ENCODE peak calls at places on chromosomes 2 and 18, in ten cellular contexts. W is kidney; T is CD8-positive, alpha-beta T cell; M is stomach; X is K562; F is heart left ventricle; R is fibroblast of lung; Q is brain microvascular endothelial cell; D is psoas muscle; Y is body of pancreas. V is an unnamed sample. For H3K36me3, the result is how much of the 10 kb centered on the place peaks cover.

GRCh38 chr2:33110461-33110860 is 163.7 kb downstream of the LTBP1 start:
- DNase-seq in Y (no peak), R (peak), F (no peak), M (no peak), X (no peak), T (no peak), W (no peak), Q (no peak), D (no peak), V (no peak)

GRCh38 chr2:189848276-189848675 is 64.0 kb downstream of the PMS1 start:
- DNase-seq in Q (no peak), X (no peak), D (no peak), R (peak), T (no peak), F (no peak), M (no peak), Y (no peak), W (no peak), V (no peak)

GRCh38 chr2:121819846-121820245 is 64.4 kb downstream of the TSN start:
- DNase-seq in R (no peak), D (no peak), T (no peak), Q (no peak), W (no peak), F (no peak), M (no peak), X (no peak), Y (no peak), V (no peak)

GRCh38 chr2:124623560-124623959 is 598.5 kb downstream of the CNTNAP5 start:
- DNase-seq in W (no peak), R (no peak), Y (no peak), T (no peak), Q (no peak), D (no peak), M (no peak), F (no peak), X (no peak), V (no peak)

GRCh38 chr2:232418466-232419244 is 12.0 kb downstream of the ALPG start:
- DNase-seq in T (no peak), Y (peak), F (no peak), D (no peak), X (peak), W (no peak), Q (peak), M (no peak), R (peak), V (no peak)

GRCh38 chr2:239249781-239250180 is 151.0 kb downstream of the HDAC4 start:
- DNase-seq in D (peak), T (no peak), X (no peak), Y (peak), Q (peak), R (peak), F (peak), W (peak), M (peak), V (peak)

GRCh38 chr2:166764216-166764615 is 124.1 kb upstream of the XIRP2 start:
- DNase-seq in Q (no peak), W (no peak), D (no peak), F (no peak), X (no peak), R (no peak), Y (no peak), M (no peak), T (no peak), V (no peak)

GRCh38 chr18:10398571-10398970 is 55.9 kb upstream of the APCDD1 start:
- DNase-seq in Q (no peak), R (peak), Y (no peak), X (no peak), M (no peak), D (no peak), W (no peak), F (no peak), T (no peak), V (no peak)

GRCh38 chr2:69092857-69093256 is 79.9 kb downstream of the ANTXR1 start:
- DNase-seq in W (no peak), F (no peak), X (no peak), Q (no peak), D (no peak), M (no peak), Y (no peak), T (no peak), R (no peak), V (no peak)

GRCh38 chr2:120029672-120030640 is 17.1 kb downstream of the EPB41L5 start:
- DNase-seq in Y (no peak), X (no peak), D (no peak), R (no peak), M (no peak), W (no peak), F (no peak), T (no peak), Q (no peak), V (no peak)

GRCh38 chr2:72887836-72888437 is 729 bp downstream of the SPR start:
- DNase-seq in D (peak), Y (peak), T (peak), F (peak), X (peak), M (peak), W (peak), Q (peak), R (peak), V (peak)

GRCh38 chr2:61149074-61149473 is 12.9 kb upstream of the C2orf74 start:
- DNase-seq in T (no peak), W (no peak), F (no peak), R (no peak), Y (no peak), X (no peak), M (no peak), Q (no peak), D (no peak), V (no peak)

GRCh38 chr18:50307400-50307737 is 19.9 kb upstream of the CXXC1 start:
- DNase-seq in Q (no peak), F (no peak), Y (no peak), D (no peak), T (no peak), W (no peak), R (no peak), X (no peak), M (no peak), V (no peak)

GRCh38 chr2:168178520-168178919 is 68.9 kb downstream of the STK39 start:
- DNase-seq in D (no peak), T (no peak), F (no peak), X (no peak), M (no peak), R (no peak), W (no peak), Y (no peak), Q (no peak), V (no peak)

GRCh38 chr2:101400048-101400447 is 12.7 kb upstream of the CREG2 start:
- DNase-seq in Q (no peak), W (no peak), Y (no peak), D (no peak), M (no peak), X (no peak), R (peak), F (no peak), T (no peak), V (no peak)

GRCh38 chr2:230751062-230751461 is 38.4 kb downstream of the CAB39 start:
- DNase-seq in Q (peak), Y (no peak), M (no peak), W (no peak), F (no peak), D (no peak), T (no peak), X (no peak), R (peak), V (no peak)

GRCh38 chr2:143607446-143608110 is 478.4 kb downstream of the ARHGAP15 start:
- DNase-seq in M (no peak), W (no peak), T (no peak), D (no peak), F (no peak), R (peak), Y (no peak), Q (no peak), X (no peak), V (no peak)

GRCh38 chr2:50786345-50786744 is 245.6 kb downstream of the NRXN1 start:
- DNase-seq in D (no peak), W (no peak), M (no peak), T (no peak), X (no peak), Y (no peak), F (no peak), Q (no peak), R (no peak), V (no peak)

GRCh38 chr2:229856416-229856815 is 65.4 kb downstream of the TRIP12 start:
- DNase-seq in F (no peak), Q (no peak), W (no peak), D (no peak), M (no peak), X (no peak), Y (no peak), R (no peak), T (no peak), V (no peak)

GRCh38 chr2:42513252-42513918 is 19.6 kb upstream of the KCNG3 start:
- DNase-seq in Q (peak), T (no peak), D (no peak), W (no peak), Y (peak), R (peak), X (peak), M (peak), F (no peak), V (peak)

GRCh38 chr18:59345556-59345955 is 13.5 kb downstream of the LMAN1 start:
- DNase-seq in Q (no peak), X (no peak), M (no peak), Y (no peak), R (no peak), T (no peak), F (no peak), W (no peak), D (no peak), V (no peak)

GRCh38 chr2:175468699-175469098 is 287.2 kb upstream of the ATP5MC3 start:
- DNase-seq in M (no peak), F (no peak), R (no peak), D (no peak), T (no peak), Y (no peak), X (no peak), W (no peak), Q (no peak), V (no peak)

GRCh38 chr18:75727479-75727878 is 300.0 kb upstream of the SMIM21 start:
- DNase-seq in X (peak), R (peak), W (no peak), D (no peak), M (no peak), Y (peak), F (no peak), Q (peak), T (peak), V (peak)

DNA sequence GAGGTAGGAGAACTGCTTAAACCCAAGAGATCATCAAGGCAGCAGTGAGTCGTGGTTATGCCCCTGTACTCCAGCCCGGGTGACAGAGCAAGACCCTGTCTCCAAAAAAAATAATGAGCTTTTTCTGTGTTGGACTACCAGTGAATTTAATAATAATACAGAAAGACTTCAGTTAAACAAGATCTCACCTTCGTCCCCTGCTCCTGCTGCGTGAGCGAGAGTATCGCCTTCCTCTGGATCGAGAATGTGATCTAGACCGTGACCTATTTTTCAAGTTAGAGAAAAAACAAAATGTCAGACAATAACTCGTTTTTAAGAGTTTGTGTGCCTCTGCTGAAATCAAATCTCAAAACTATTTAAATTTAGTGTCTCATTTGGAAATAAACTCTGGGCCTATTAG is 2.8 kb downstream of the SRSF7 start:
- DNase-seq in M (no peak), X (no peak), Y (no peak), Q (no peak), F (no peak), T (no peak), D (no peak), W (no peak), R (no peak), V (no peak)
- H3K36me3 ChIP-seq in M (half or more), X (half or more), Y (under half), Q (half or more), F (half or more), T (half or more), D (under half), W (under half), R (under half), V (half or more)

DNA sequence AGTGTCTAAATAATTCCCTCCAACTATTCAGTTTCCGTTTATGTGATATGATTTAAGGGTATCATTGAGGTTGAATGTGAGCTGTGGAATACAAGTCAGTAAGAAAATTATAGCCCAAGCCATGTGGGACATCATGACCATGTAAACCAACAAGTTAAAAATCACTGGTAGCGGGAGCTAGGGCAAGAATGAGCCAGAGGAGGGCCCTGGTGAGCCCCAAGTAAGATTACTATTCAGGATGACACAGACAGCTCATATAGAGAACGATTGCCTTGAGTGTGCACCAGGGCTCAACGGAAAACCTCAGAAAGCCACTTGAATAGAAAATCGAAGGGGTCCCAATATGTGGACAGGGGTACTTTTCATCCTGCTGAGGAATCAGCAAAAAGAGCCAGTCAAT is 87.8 kb upstream of the RBMS1 start:
- DNase-seq in M (no peak), Y (no peak), X (no peak), D (no peak), T (no peak), W (no peak), Q (no peak), R (no peak), F (no peak), V (no peak)
- TF ChIP-seq CTCF in M (no peak), Y (no peak), X (no peak), D (no peak), T (no peak), W (no peak), Q (peak), R (no peak), F (no peak), V (peak)

GRCh38 chr2:216133392-216133791 is 24.2 kb downstream of the XRCC5 start:
- DNase-seq in F (no peak), T (no peak), W (no peak), Y (no peak), R (no peak), X (no peak), Q (no peak), M (no peak), D (no peak), V (no peak)
- H3K36me3 ChIP-seq in F (half or more), T (half or more), W (under half), Y (half or more), R (under half), X (half or more), Q (half or more), M (half or more), D (under half), V (half or more)

DNA sequence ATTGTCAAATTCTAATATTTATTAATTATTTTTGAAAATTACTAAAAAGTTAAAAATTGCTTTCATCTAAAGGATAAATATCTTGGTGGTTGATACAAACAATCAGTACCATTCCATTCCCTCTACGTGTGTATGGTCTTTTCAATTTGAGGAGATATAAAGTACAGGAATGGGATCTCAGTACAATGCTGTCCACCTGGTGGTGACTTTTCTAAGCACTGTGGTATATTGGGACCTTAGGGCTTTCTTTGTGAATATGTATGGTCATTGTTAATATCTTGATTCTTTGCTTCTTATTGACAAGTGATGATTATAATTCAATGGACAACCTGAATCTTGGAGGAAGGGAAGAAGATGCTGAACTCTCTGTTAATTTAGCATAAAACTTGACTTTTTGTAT is 83.1 kb downstream of the NBEAL1 start:
- DNase-seq in F (no peak), M (no peak), R (no peak), W (no peak), T (no peak), Y (no peak), D (no peak), Q (peak), X (no peak), V (peak)
- TF ChIP-seq CTCF in F (peak), M (no peak), R (peak), W (peak), T (peak), Y (peak), D (peak), Q (peak), X (no peak), V (peak)

DNA sequence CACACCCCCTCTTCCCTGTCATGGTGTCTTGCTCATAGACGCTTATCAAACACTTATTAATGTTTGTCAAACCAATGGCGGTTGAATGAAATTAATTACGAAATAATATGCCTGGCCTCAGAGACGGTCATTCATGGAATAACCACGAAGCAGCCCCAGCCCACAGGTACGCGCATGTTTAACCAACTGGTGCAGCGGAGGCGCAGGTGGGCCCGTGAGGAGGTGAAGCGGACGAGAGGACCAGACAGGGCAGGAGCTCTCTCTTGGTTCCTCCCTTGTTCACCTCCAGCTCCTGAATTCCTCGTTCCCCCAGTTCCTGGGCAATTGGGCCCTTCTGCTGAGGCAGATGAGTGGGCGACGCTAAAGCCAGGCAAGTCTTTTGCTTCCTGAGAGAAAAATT is 169.8 kb downstream of the TNS1 start:
- DNase-seq in T (no peak), Y (no peak), D (peak), F (no peak), X (no peak), R (no peak), W (peak), Q (no peak), M (no peak), V (no peak)
- H3K36me3 ChIP-seq in T (under half), Y (under half), D (under half), F (half or more), X (under half), R (under half), W (half or more), Q (under half), M (half or more), V (under half)

GRCh38 chr2:11067221-11068078 is 87.8 kb upstream of the SLC66A3 start:
- DNase-seq in X (no peak), Y (no peak), Q (no peak), T (no peak), M (no peak), D (no peak), F (no peak), R (no peak), W (no peak), V (no peak)

GRCh38 chr2:11069566-11070185 is 85.6 kb upstream of the SLC66A3 start:
- DNase-seq in R (no peak), Q (no peak), W (no peak), F (no peak), T (no peak), M (no peak), Y (no peak), X (no peak), D (no peak), V (no peak)

GRCh38 chr2:11068856-11069526 is 86.3 kb upstream of the SLC66A3 start:
- DNase-seq in R (no peak), D (no peak), Q (no peak), F (no peak), W (no peak), M (no peak), X (no peak), T (no peak), Y (no peak), V (no peak)

GRCh38 chr2:11065833-11066232 is 89.4 kb upstream of the SLC66A3 start:
- DNase-seq in D (no peak), T (no peak), F (no peak), Q (no peak), Y (no peak), M (no peak), R (no peak), X (no peak), W (no peak), V (no peak)

DNA sequence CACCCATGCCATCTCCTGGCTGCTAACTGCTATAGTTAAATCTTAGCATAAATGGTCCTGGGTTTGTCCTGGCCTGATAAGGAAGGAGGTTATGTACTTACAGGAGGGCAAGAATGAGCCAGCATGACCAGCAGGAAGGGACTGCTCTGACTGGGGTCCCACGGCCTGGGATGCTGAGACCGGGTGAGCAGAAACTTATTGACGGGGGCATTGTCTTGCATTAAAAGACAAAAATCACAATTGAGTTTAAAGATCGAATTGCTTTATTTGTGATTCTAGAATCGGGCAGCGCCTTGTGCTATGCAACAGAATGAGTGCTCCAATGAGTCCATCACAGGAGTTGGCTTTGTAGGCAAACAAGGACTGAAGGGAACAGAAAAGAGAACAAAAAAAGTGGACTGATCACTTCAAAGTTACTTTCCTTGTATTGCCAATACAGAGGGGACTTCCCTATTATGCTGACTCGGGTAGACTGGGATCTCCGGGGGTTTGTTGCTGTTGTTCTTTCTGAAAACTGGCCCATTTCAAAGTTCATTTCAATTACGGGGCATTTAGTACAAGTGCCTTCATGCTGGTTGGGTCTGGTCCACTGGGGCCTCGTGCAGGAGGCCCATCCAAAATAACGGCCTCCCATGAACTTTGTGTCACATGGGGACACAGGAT is 87.1 kb upstream of the SLC66A3 start:
- DNase-seq in T (no peak), R (no peak), Y (no peak), F (no peak), Q (no peak), X (no peak), W (no peak), D (no peak), M (no peak), V (no peak)
- TF ChIP-seq CTCF in T (no peak), R (no peak), Y (no peak), F (no peak), Q (no peak), X (no peak), W (no peak), D (no peak), M (no peak), V (no peak)